ENCODE peak calls at places on chromosomes 6 and 20, in nine cellular contexts. One of them, this sample, is unnamed.

GRCh38 chr6:56787209-56787608 is 144.5 kb upstream of the DST start:
- DNase-seq in HS-5: no peak
- DNase-seq in thyroid gland: no peak
- DNase-seq in T-helper 2 cell: no peak
- DNase-seq in left kidney: no peak
- DNase-seq in GM10248: no peak
- DNase-seq in HT-29: no peak
- DNase-seq in OCI-LY7: no peak
- DNase-seq in stimulated activated CD4-positive, alpha-beta T cell treated with anti-CD3 and anti-CD28 coated beads, Interleukin-1b, Interleukin-23, amount 100 ng/mL, for 24 hours: no peak
- DNase-seq in this sample: no peak

GRCh38 chr20:49400410-49400809 is 82.1 kb downstream of the KCNB1 start:
- DNase-seq in GM10248: no peak
- DNase-seq in HS-5: no peak
- DNase-seq in left kidney: no peak
- DNase-seq in OCI-LY7: no peak
- DNase-seq in thyroid gland: peak
- DNase-seq in stimulated activated CD4-positive, alpha-beta T cell treated with anti-CD3 and anti-CD28 coated beads, Interleukin-1b, Interleukin-23, amount 100 ng/mL, for 24 hours: no peak
- DNase-seq in HT-29: no peak
- DNase-seq in T-helper 2 cell: no peak
- DNase-seq in this sample: no peak

GRCh38 chr6:90712165-90712564 is 125.3 kb upstream of the MAP3K7 start:
- DNase-seq in OCI-LY7: no peak
- DNase-seq in left kidney: peak
- DNase-seq in stimulated activated CD4-positive, alpha-beta T cell treated with anti-CD3 and anti-CD28 coated beads, Interleukin-1b, Interleukin-23, amount 100 ng/mL, for 24 hours: no peak
- DNase-seq in HS-5: no peak
- DNase-seq in GM10248: no peak
- DNase-seq in HT-29: no peak
- DNase-seq in thyroid gland: no peak
- DNase-seq in T-helper 2 cell: no peak
- DNase-seq in this sample: no peak

GRCh38 chr6:158755636-158756035 is 63.5 kb downstream of the EZR start:
- DNase-seq in GM10248: no peak
- DNase-seq in OCI-LY7: no peak
- DNase-seq in T-helper 2 cell: no peak
- DNase-seq in left kidney: no peak
- DNase-seq in thyroid gland: no peak
- DNase-seq in HT-29: no peak
- DNase-seq in stimulated activated CD4-positive, alpha-beta T cell treated with anti-CD3 and anti-CD28 coated beads, Interleukin-1b, Interleukin-23, amount 100 ng/mL, for 24 hours: no peak
- DNase-seq in HS-5: no peak
- DNase-seq in this sample: no peak

GRCh38 chr6:84605308-84605707 is 159.1 kb downstream of the TBX18 start:
- DNase-seq in stimulated activated CD4-positive, alpha-beta T cell treated with anti-CD3 and anti-CD28 coated beads, Interleukin-1b, Interleukin-23, amount 100 ng/mL, for 24 hours: no peak
- DNase-seq in GM10248: no peak
- DNase-seq in left kidney: no peak
- DNase-seq in OCI-LY7: no peak
- DNase-seq in HT-29: no peak
- DNase-seq in T-helper 2 cell: no peak
- DNase-seq in HS-5: no peak
- DNase-seq in thyroid gland: no peak
- DNase-seq in this sample: no peak

GRCh38 chr6:113562248-113562647 is 294.9 kb upstream of the MARCKS start:
- DNase-seq in OCI-LY7: no peak
- DNase-seq in thyroid gland: no peak
- DNase-seq in HT-29: no peak
- DNase-seq in stimulated activated CD4-positive, alpha-beta T cell treated with anti-CD3 and anti-CD28 coated beads, Interleukin-1b, Interleukin-23, amount 100 ng/mL, for 24 hours: no peak
- DNase-seq in GM10248: no peak
- DNase-seq in T-helper 2 cell: no peak
- DNase-seq in left kidney: no peak
- DNase-seq in HS-5: no peak
- DNase-seq in this sample: no peak

GRCh38 chr6:106820412-106820852 is 154.1 kb downstream of the CD24 start:
- DNase-seq in left kidney: peak
- DNase-seq in OCI-LY7: no peak
- DNase-seq in HS-5: no peak
- DNase-seq in GM10248: no peak
- DNase-seq in thyroid gland: no peak
- DNase-seq in stimulated activated CD4-positive, alpha-beta T cell treated with anti-CD3 and anti-CD28 coated beads, Interleukin-1b, Interleukin-23, amount 100 ng/mL, for 24 hours: no peak
- DNase-seq in T-helper 2 cell: no peak
- DNase-seq in HT-29: no peak
- DNase-seq in this sample: no peak

GRCh38 chr6:149443411-149444181 is 41.2 kb downstream of the ZC3H12D start:
- DNase-seq in HS-5: no peak
- DNase-seq in stimulated activated CD4-positive, alpha-beta T cell treated with anti-CD3 and anti-CD28 coated beads, Interleukin-1b, Interleukin-23, amount 100 ng/mL, for 24 hours: no peak
- DNase-seq in T-helper 2 cell: no peak
- DNase-seq in OCI-LY7: no peak
- DNase-seq in left kidney: no peak
- DNase-seq in GM10248: no peak
- DNase-seq in thyroid gland: no peak
- DNase-seq in HT-29: no peak
- DNase-seq in this sample: no peak

GRCh38 chr20:46562373-46563169 is 12.1 kb upstream of the OCSTAMP start:
- DNase-seq in HT-29: peak
- DNase-seq in T-helper 2 cell: no peak
- DNase-seq in left kidney: peak
- DNase-seq in thyroid gland: peak
- DNase-seq in HS-5: peak
- DNase-seq in OCI-LY7: peak
- DNase-seq in stimulated activated CD4-positive, alpha-beta T cell treated with anti-CD3 and anti-CD28 coated beads, Interleukin-1b, Interleukin-23, amount 100 ng/mL, for 24 hours: peak
- DNase-seq in GM10248: peak
- DNase-seq in this sample: peak

GRCh38 chr20:63461364-63461763 is 11.1 kb downstream of the KCNQ2 start:
- DNase-seq in thyroid gland: no peak
- DNase-seq in T-helper 2 cell: no peak
- DNase-seq in stimulated activated CD4-positive, alpha-beta T cell treated with anti-CD3 and anti-CD28 coated beads, Interleukin-1b, Interleukin-23, amount 100 ng/mL, for 24 hours: no peak
- DNase-seq in HS-5: no peak
- DNase-seq in HT-29: no peak
- DNase-seq in left kidney: peak
- DNase-seq in GM10248: no peak
- DNase-seq in OCI-LY7: no peak
- DNase-seq in this sample: no peak

GRCh38 chr6:155628315-155628714 is 172.7 kb upstream of the NOX3 start:
- DNase-seq in thyroid gland: no peak
- DNase-seq in GM10248: peak
- DNase-seq in HT-29: no peak
- DNase-seq in T-helper 2 cell: no peak
- DNase-seq in HS-5: no peak
- DNase-seq in left kidney: peak
- DNase-seq in OCI-LY7: peak
- DNase-seq in stimulated activated CD4-positive, alpha-beta T cell treated with anti-CD3 and anti-CD28 coated beads, Interleukin-1b, Interleukin-23, amount 100 ng/mL, for 24 hours: peak
- DNase-seq in this sample: no peak

GRCh38 chr20:12058201-12058600 is 140.5 kb downstream of the BTBD3 start:
- DNase-seq in thyroid gland: no peak
- DNase-seq in OCI-LY7: no peak
- DNase-seq in GM10248: no peak
- DNase-seq in T-helper 2 cell: no peak
- DNase-seq in HT-29: no peak
- DNase-seq in left kidney: no peak
- DNase-seq in HS-5: no peak
- DNase-seq in stimulated activated CD4-positive, alpha-beta T cell treated with anti-CD3 and anti-CD28 coated beads, Interleukin-1b, Interleukin-23, amount 100 ng/mL, for 24 hours: no peak
- DNase-seq in this sample: no peak

GRCh38 chr6:12022903-12023522 is 10.9 kb downstream of the HIVEP1 start:
- DNase-seq in thyroid gland: no peak
- DNase-seq in stimulated activated CD4-positive, alpha-beta T cell treated with anti-CD3 and anti-CD28 coated beads, Interleukin-1b, Interleukin-23, amount 100 ng/mL, for 24 hours: no peak
- DNase-seq in GM10248: no peak
- DNase-seq in HS-5: no peak
- DNase-seq in HT-29: no peak
- DNase-seq in OCI-LY7: no peak
- DNase-seq in left kidney: no peak
- DNase-seq in T-helper 2 cell: no peak
- DNase-seq in this sample: no peak

GRCh38 chr20:60921021-60921622 is 330.9 kb upstream of the CDH4 start:
- DNase-seq in HS-5: no peak
- DNase-seq in T-helper 2 cell: no peak
- DNase-seq in HT-29: peak
- DNase-seq in OCI-LY7: no peak
- DNase-seq in left kidney: peak
- DNase-seq in thyroid gland: no peak
- DNase-seq in GM10248: no peak
- DNase-seq in stimulated activated CD4-positive, alpha-beta T cell treated with anti-CD3 and anti-CD28 coated beads, Interleukin-1b, Interleukin-23, amount 100 ng/mL, for 24 hours: no peak
- DNase-seq in this sample: no peak

GRCh38 chr6:20433321-20433720 is 31.6 kb downstream of the E2F3 start:
- DNase-seq in HS-5: no peak
- DNase-seq in HT-29: no peak
- DNase-seq in stimulated activated CD4-positive, alpha-beta T cell treated with anti-CD3 and anti-CD28 coated beads, Interleukin-1b, Interleukin-23, amount 100 ng/mL, for 24 hours: no peak
- DNase-seq in GM10248: no peak
- DNase-seq in OCI-LY7: no peak
- DNase-seq in thyroid gland: no peak
- DNase-seq in T-helper 2 cell: no peak
- DNase-seq in left kidney: no peak
- DNase-seq in this sample: no peak

GRCh38 chr20:5890773-5891441 is 59.4 kb downstream of the TRMT6 start:
- DNase-seq in thyroid gland: no peak
- DNase-seq in stimulated activated CD4-positive, alpha-beta T cell treated with anti-CD3 and anti-CD28 coated beads, Interleukin-1b, Interleukin-23, amount 100 ng/mL, for 24 hours: no peak
- DNase-seq in HT-29: no peak
- DNase-seq in GM10248: no peak
- DNase-seq in HS-5: no peak
- DNase-seq in OCI-LY7: no peak
- DNase-seq in T-helper 2 cell: no peak
- DNase-seq in left kidney: peak
- DNase-seq in this sample: no peak

GRCh38 chr6:139369568-139370046 is 4.8 kb downstream of the CITED2 start:
- DNase-seq in T-helper 2 cell: no peak
- DNase-seq in HT-29: peak
- DNase-seq in GM10248: peak
- DNase-seq in thyroid gland: peak
- DNase-seq in HS-5: no peak
- DNase-seq in OCI-LY7: peak
- DNase-seq in stimulated activated CD4-positive, alpha-beta T cell treated with anti-CD3 and anti-CD28 coated beads, Interleukin-1b, Interleukin-23, amount 100 ng/mL, for 24 hours: no peak
- DNase-seq in left kidney: peak
- DNase-seq in this sample: no peak

GRCh38 chr20:17439897-17440296 is 91.3 kb downstream of the BFSP1 start:
- DNase-seq in thyroid gland: no peak
- DNase-seq in GM10248: no peak
- DNase-seq in HT-29: no peak
- DNase-seq in left kidney: no peak
- DNase-seq in stimulated activated CD4-positive, alpha-beta T cell treated with anti-CD3 and anti-CD28 coated beads, Interleukin-1b, Interleukin-23, amount 100 ng/mL, for 24 hours: no peak
- DNase-seq in OCI-LY7: no peak
- DNase-seq in HS-5: no peak
- DNase-seq in T-helper 2 cell: no peak
- DNase-seq in this sample: no peak

GRCh38 chr6:105459049-105459448 is 56.2 kb upstream of the PREP start:
- DNase-seq in HS-5: peak
- DNase-seq in stimulated activated CD4-positive, alpha-beta T cell treated with anti-CD3 and anti-CD28 coated beads, Interleukin-1b, Interleukin-23, amount 100 ng/mL, for 24 hours: no peak
- DNase-seq in HT-29: no peak
- DNase-seq in OCI-LY7: no peak
- DNase-seq in thyroid gland: no peak
- DNase-seq in T-helper 2 cell: no peak
- DNase-seq in left kidney: no peak
- DNase-seq in GM10248: peak
- DNase-seq in this sample: no peak

GRCh38 chr6:105346052-105346451 is 56.8 kb downstream of the PREP start:
- DNase-seq in thyroid gland: no peak
- DNase-seq in left kidney: peak
- DNase-seq in GM10248: no peak
- DNase-seq in HS-5: no peak
- DNase-seq in OCI-LY7: no peak
- DNase-seq in T-helper 2 cell: no peak
- DNase-seq in stimulated activated CD4-positive, alpha-beta T cell treated with anti-CD3 and anti-CD28 coated beads, Interleukin-1b, Interleukin-23, amount 100 ng/mL, for 24 hours: no peak
- DNase-seq in HT-29: no peak
- DNase-seq in this sample: no peak

GRCh38 chr20:51305316-51306052 is 237.0 kb downstream of the NFATC2 start:
- DNase-seq in left kidney: no peak
- DNase-seq in GM10248: no peak
- DNase-seq in thyroid gland: no peak
- DNase-seq in HS-5: no peak
- DNase-seq in stimulated activated CD4-positive, alpha-beta T cell treated with anti-CD3 and anti-CD28 coated beads, Interleukin-1b, Interleukin-23, amount 100 ng/mL, for 24 hours: no peak
- DNase-seq in HT-29: no peak
- DNase-seq in T-helper 2 cell: no peak
- DNase-seq in OCI-LY7: no peak
- DNase-seq in this sample: no peak

This sample was measured in effector CD8-positive, alpha-beta T cell.